ENCODE peak calls at places on chromosome 17, in seven cellular contexts. U is stimulated activated CD8-positive, alpha-beta memory T cell treated with anti-CD3 and anti-CD28 coated beads, Interleukin-15, amount 100 ng/mL, for 24 hours; F is AG10803; G is B cell; R is T follicular helper cell; Q is cerebellar cortex; Z is NCI-H82. X is an unnamed sample.

GRCh38 chr17:4180791-4181190 is 37.8 kb downstream of the CYB5D2 start:
- DNase-seq in U (no peak), F (no peak), G (no peak), R (no peak), Q (no peak), Z (no peak), X (peak)

GRCh38 chr17:17088511-17089205 is 46.4 kb downstream of the MPRIP start:
- DNase-seq in U (no peak), F (no peak), G (no peak), R (no peak), Q (no peak), Z (no peak), X (no peak)

GRCh38 chr17:65697661-65698060 is 136.2 kb upstream of the AXIN2 start:
- DNase-seq in U (no peak), F (no peak), G (no peak), R (no peak), Q (no peak), Z (no peak), X (no peak)

GRCh38 chr17:27915715-27916114 is 22.6 kb upstream of the LYRM9 start:
- DNase-seq in U (no peak), F (no peak), G (no peak), R (no peak), Q (no peak), Z (no peak), X (no peak)

GRCh38 chr17:10019941-10020403 is 114.9 kb upstream of the RCVRN start:
- DNase-seq in U (no peak), F (peak), G (no peak), R (no peak), Q (no peak), Z (no peak), X (no peak)

GRCh38 chr17:77957869-77958715 is at the start of gene TNRC6C:
- DNase-seq in U (peak), F (peak), G (peak), R (peak), Q (peak), Z (peak), X (peak)

GRCh38 chr17:81487487-81488275 is 24.9 kb downstream of the ACTG1 start:
- DNase-seq in U (peak), F (peak), G (peak), R (peak), Q (peak), Z (peak), X (peak)

GRCh38 chr17:13851889-13852288 is 217.4 kb upstream of the COX10 start:
- DNase-seq in U (no peak), F (no peak), G (no peak), R (no peak), Q (peak), Z (no peak), X (no peak)

GRCh38 chr17:79002796-79003593 is 6.6 kb downstream of the CANT1 start:
- DNase-seq in U (no peak), F (no peak), G (no peak), R (no peak), Q (no peak), Z (no peak), X (no peak)

GRCh38 chr17:40095944-40096791 is 4.2 kb downstream of the NR1D1 start:
- DNase-seq in U (peak), F (no peak), G (peak), R (peak), Q (no peak), Z (no peak), X (no peak)

GRCh38 chr17:67754001-67754400 is 36.3 kb downstream of the NOL11 start:
- DNase-seq in U (no peak), F (no peak), G (no peak), R (no peak), Q (no peak), Z (no peak), X (no peak)

GRCh38 chr17:17906418-17907215 is 65.6 kb downstream of the TOM1L2 start:
- DNase-seq in U (no peak), F (peak), G (no peak), R (no peak), Q (no peak), Z (no peak), X (no peak)

GRCh38 chr17:2406271-2406902 is 5.5 kb upstream of the MNT start:
- DNase-seq in U (no peak), F (no peak), G (no peak), R (no peak), Q (no peak), Z (no peak), X (no peak)

GRCh38 chr17:37816951-37817350 is 72.1 kb upstream of the HNF1B start:
- DNase-seq in U (no peak), F (no peak), G (no peak), R (no peak), Q (no peak), Z (no peak), X (no peak)

GRCh38 chr17:58335779-58336455 is 7.3 kb upstream of the TSPOAP1 start:
- DNase-seq in U (no peak), F (peak), G (peak), R (peak), Q (no peak), Z (no peak), X (no peak)

GRCh38 chr17:5508855-5509254 is 22.5 kb downstream of the MIS12 start:
- DNase-seq in U (no peak), F (peak), G (no peak), R (no peak), Q (no peak), Z (peak), X (peak)

GRCh38 chr17:3479988-3480387 is 4.2 kb downstream of the ASPA start:
- DNase-seq in U (no peak), F (no peak), G (no peak), R (no peak), Q (no peak), Z (no peak), X (no peak)

GRCh38 chr17:14033166-14033565 is 36.1 kb upstream of the COX10 start:
- DNase-seq in U (no peak), F (no peak), G (no peak), R (no peak), Q (no peak), Z (no peak), X (no peak)

GRCh38 chr17:57142925-57143324 is 57.9 kb downstream of the AKAP1 start:
- DNase-seq in U (no peak), F (peak), G (no peak), R (no peak), Q (no peak), Z (no peak), X (no peak)

GRCh38 chr17:73770115-73770848 is 126.0 kb upstream of the SDK2 start:
- DNase-seq in U (no peak), F (peak), G (no peak), R (no peak), Q (peak), Z (peak), X (peak)

GRCh38 chr17:20116683-20117309 is 107.6 kb downstream of the SPECC1 start:
- DNase-seq in U (peak), F (peak), G (peak), R (peak), Q (peak), Z (peak), X (peak)

GRCh38 chr17:45043268-45043681 is 8.2 kb downstream of the DCAKD start:
- DNase-seq in U (no peak), F (peak), G (no peak), R (no peak), Q (peak), Z (peak), X (peak)

GRCh38 chr17:39674702-39675389 is 6.6 kb downstream of the PNMT start:
- DNase-seq in U (no peak), F (no peak), G (peak), R (no peak), Q (no peak), Z (peak), X (no peak)

GRCh38 chr17:45584092-45585036 is 93.8 kb upstream of the PLEKHM1 start:
- DNase-seq in U (peak), F (peak), G (peak), R (peak), Q (peak), Z (no peak), X (peak)

GRCh38 chr17:37699285-37699973 is 45.4 kb downstream of the HNF1B start:
- DNase-seq in U (no peak), F (peak), G (no peak), R (no peak), Q (no peak), Z (no peak), X (peak)

X was measured in astrocyte of the hippocampus.